ENCODE peak calls at places on chromosomes 13 and 19, in ten cellular contexts. N is omental fat pad, T is A549, E is WTC11, V is astrocyte, L is bronchial epithelial cell, F is tibial nerve, W is lower leg skin, H is mammary epithelial cell, A is cardiac fibroblast. X is an unnamed sample.

GRCh38 chr13:69654392-69654791 is 453.2 kb upstream of the ATXN8OS start:
- DNase-seq in F (no peak), H (no peak), L (no peak), W (no peak), V (no peak), T (no peak), N (no peak), A (no peak), E (no peak), X (no peak)

GRCh38 chr13:92590503-92590908 is 636.1 kb upstream of the GPC6 start:
- DNase-seq in N (no peak), E (no peak), W (no peak), A (peak), T (no peak), H (no peak), F (no peak), V (peak), L (peak), X (no peak)

GRCh38 chr13:49246850-49247721 is 639 bp upstream of the CDADC1 start:
- DNase-seq in L (no peak), A (no peak), N (no peak), E (no peak), W (no peak), V (no peak), T (no peak), F (no peak), H (no peak), X (no peak)

GRCh38 chr13:113897161-113897560 is 33.3 kb upstream of the GAS6 start:
- DNase-seq in N (peak), V (peak), L (peak), H (peak), A (peak), W (no peak), F (no peak), E (no peak), T (peak), X (no peak)

GRCh38 chr19:38389101-38389925 is 816 bp downstream of the SPRED3 start:
- DNase-seq in E (peak), N (no peak), F (no peak), A (peak), H (peak), V (peak), W (no peak), T (peak), L (peak), X (no peak)

GRCh38 chr19:2044709-2045500 is 6.1 kb downstream of the MKNK2 start:
- DNase-seq in L (no peak), N (no peak), A (no peak), E (no peak), H (no peak), W (peak), F (no peak), T (no peak), V (no peak), X (no peak)

GRCh38 chr13:40315416-40316064 is 350.9 kb downstream of the FOXO1 start:
- DNase-seq in E (no peak), F (no peak), H (peak), A (peak), V (no peak), W (no peak), T (no peak), N (no peak), L (peak), X (no peak)

GRCh38 chr19:6242677-6243076 is 37.1 kb downstream of the MLLT1 start:
- DNase-seq in V (no peak), L (no peak), H (no peak), F (no peak), E (no peak), N (no peak), W (no peak), A (no peak), T (no peak), X (no peak)

GRCh38 chr13:21079761-21080730 is 18.7 kb upstream of the LATS2 start:
- DNase-seq in N (no peak), V (peak), W (no peak), H (peak), T (no peak), L (peak), F (no peak), A (peak), E (no peak), X (no peak)

GRCh38 chr13:93230466-93230865 is 3.9 kb downstream of the GPC6 start:
- DNase-seq in F (no peak), T (no peak), E (no peak), L (peak), W (no peak), H (peak), V (peak), N (no peak), A (peak), X (no peak)

GRCh38 chr19:290539-291521 is at the start of gene PLPP2:
- DNase-seq in W (peak), V (no peak), H (peak), L (no peak), F (no peak), A (peak), N (no peak), T (peak), E (peak), X (peak)

GRCh38 chr13:107459430-107459829 is 755.9 kb downstream of the LIG4 start:
- DNase-seq in A (peak), H (no peak), W (no peak), T (no peak), L (no peak), V (peak), E (no peak), N (no peak), F (no peak), X (no peak)

GRCh38 chr13:35159041-35159440 is 217.0 kb downstream of the NBEA start:
- DNase-seq in T (no peak), F (no peak), L (no peak), W (no peak), N (no peak), E (no peak), A (no peak), V (no peak), H (no peak), X (no peak)

GRCh38 chr19:3593156-3593555 is 7.9 kb downstream of the GIPC3 start:
- DNase-seq in E (peak), H (no peak), A (no peak), W (no peak), F (no peak), V (no peak), N (no peak), L (no peak), T (no peak), X (no peak)
- TF ChIP-seq CTCF in E (no peak), H (no peak), A (no peak), W (no peak), F (no peak), V (no peak), N (no peak), L (no peak), T (no peak), X (no peak)

DNA sequence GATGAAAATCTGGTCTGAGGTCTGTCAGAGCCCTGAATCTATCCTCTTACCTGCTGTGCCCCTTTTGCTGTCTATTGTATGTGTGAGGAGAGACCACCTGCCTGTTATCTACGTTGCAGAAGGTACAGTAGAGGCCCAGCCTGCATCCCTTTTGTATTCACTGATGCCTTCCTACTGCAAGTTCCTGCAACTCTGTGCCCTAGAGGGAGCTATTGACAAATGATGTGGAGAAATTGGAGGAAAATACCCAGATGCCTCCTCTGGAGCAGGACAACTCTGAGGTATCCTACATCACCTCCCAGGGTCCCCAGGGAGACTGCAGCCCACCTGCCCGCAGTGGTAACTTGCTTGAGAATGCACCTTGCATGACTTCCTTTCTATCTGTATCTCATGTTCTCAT is 33.7 kb downstream of the SIAH3 start:
- DNase-seq in N (no peak), A (no peak), W (no peak), H (no peak), T (no peak), V (no peak), F (no peak), L (peak), E (no peak), X (no peak)
- TF ChIP-seq CTCF in N (no peak), A (no peak), W (no peak), H (peak), T (no peak), V (no peak), F (no peak), L (peak), E (no peak), X (no peak)

DNA sequence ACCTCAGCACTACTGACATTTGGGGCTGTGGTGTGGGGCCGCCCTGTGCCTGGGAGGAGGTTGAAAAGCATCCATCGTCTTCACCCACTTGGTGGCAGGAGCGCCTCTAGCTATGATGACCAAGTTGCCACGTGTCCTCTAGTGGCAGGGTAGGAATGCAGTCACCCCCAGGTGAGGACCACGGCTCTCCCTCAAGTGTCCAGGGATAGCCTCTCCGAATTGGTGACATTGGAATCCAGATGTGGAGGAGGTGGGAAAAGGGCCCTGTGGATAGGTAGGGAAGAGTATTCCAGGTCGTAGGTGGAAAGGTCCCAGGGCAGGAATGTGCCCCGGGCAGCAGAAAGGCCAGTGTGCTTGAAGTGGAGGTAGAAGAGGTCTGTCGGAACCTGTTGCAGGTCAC is 37.6 kb downstream of the ARHGEF18 start:
- DNase-seq in N (no peak), L (peak), W (no peak), E (peak), V (no peak), T (peak), F (no peak), A (no peak), H (no peak), X (no peak)
- TF ChIP-seq CTCF in N (no peak), L (peak), W (no peak), E (no peak), V (no peak), T (peak), F (no peak), A (no peak), H (peak), X (no peak)

DNA sequence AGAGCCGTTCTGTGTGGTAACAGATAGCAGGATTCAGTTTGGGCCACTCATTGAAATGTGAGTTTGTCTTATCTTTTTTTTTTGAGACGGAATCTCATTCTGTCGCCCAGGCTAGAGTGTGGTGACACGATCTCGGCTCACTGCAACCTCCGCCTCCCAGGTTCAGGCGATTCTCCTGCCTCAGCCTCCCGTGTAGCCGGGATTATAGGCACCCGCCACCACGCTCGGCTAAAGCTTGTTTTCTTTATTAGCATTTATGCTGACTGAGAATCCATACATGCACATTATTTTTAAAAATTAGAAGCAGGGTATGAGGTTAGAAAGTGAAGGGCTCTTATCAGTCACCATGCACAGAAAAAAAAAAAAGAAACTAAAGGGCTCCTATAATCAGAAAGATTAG is 11.6 kb downstream of the AP1M1 start:
- DNase-seq in F (no peak), A (no peak), W (no peak), H (no peak), T (no peak), E (no peak), V (no peak), L (no peak), N (no peak), X (no peak)
- TF ChIP-seq CTCF in F (no peak), A (no peak), W (no peak), H (no peak), T (no peak), E (no peak), V (no peak), L (no peak), N (no peak), X (no peak)

GRCh38 chr19:44785271-44785670 is 7.6 kb downstream of the CBLC start:
- DNase-seq in F (no peak), A (no peak), W (no peak), N (no peak), H (no peak), E (no peak), L (no peak), T (no peak), V (no peak), X (no peak)

GRCh38 chr19:44779150-44779549 is 1.5 kb downstream of the CBLC start:
- DNase-seq in L (no peak), E (no peak), H (no peak), V (no peak), A (no peak), T (no peak), N (no peak), F (no peak), W (no peak), X (no peak)

GRCh38 chr19:44783545-44783944 is 5.9 kb downstream of the CBLC start:
- DNase-seq in E (no peak), F (no peak), N (no peak), L (no peak), T (no peak), H (no peak), A (no peak), W (no peak), V (no peak), X (no peak)

GRCh38 chr19:44785993-44786392 is 8.3 kb downstream of the CBLC start:
- DNase-seq in L (no peak), H (no peak), N (no peak), W (no peak), F (no peak), A (no peak), V (no peak), T (no peak), E (no peak), X (no peak)

GRCh38 chr19:44782729-44783128 is 5.0 kb downstream of the CBLC start:
- DNase-seq in H (no peak), E (no peak), F (no peak), V (no peak), W (no peak), A (no peak), N (no peak), T (peak), L (no peak), X (no peak)
- TF ChIP-seq CTCF in H (no peak), E (no peak), F (no peak), V (no peak), W (no peak), A (peak), N (no peak), T (no peak), L (no peak), X (no peak)

GRCh38 chr19:49019242-49019932 is 2.5 kb upstream of the LHB start:
- DNase-seq in W (peak), H (peak), T (peak), A (peak), E (peak), V (no peak), F (no peak), N (peak), L (no peak), X (no peak)
- TF ChIP-seq CTCF in W (no peak), H (no peak), T (peak), A (no peak), E (no peak), V (no peak), F (no peak), N (no peak), L (peak), X (peak)

GRCh38 chr19:3528539-3529211 is 10.3 kb upstream of the TEKTIP1 start:
- DNase-seq in E (no peak), L (no peak), W (no peak), F (no peak), A (no peak), H (no peak), V (no peak), N (no peak), T (no peak), X (no peak)

GRCh38 chr19:3525052-3525451 is 13.9 kb upstream of the TEKTIP1 start:
- DNase-seq in V (no peak), F (no peak), E (no peak), T (no peak), A (no peak), W (no peak), L (no peak), H (no peak), N (no peak), X (no peak)

GRCh38 chr19:3528080-3528479 is 10.9 kb upstream of the TEKTIP1 start:
- DNase-seq in T (no peak), A (no peak), L (no peak), E (no peak), V (no peak), H (no peak), F (no peak), W (no peak), N (no peak), X (no peak)

GRCh38 chr19:3527250-3527910 is 11.6 kb upstream of the TEKTIP1 start:
- DNase-seq in T (no peak), L (no peak), F (no peak), E (no peak), V (no peak), A (no peak), H (no peak), N (no peak), W (no peak), X (no peak)

DNA sequence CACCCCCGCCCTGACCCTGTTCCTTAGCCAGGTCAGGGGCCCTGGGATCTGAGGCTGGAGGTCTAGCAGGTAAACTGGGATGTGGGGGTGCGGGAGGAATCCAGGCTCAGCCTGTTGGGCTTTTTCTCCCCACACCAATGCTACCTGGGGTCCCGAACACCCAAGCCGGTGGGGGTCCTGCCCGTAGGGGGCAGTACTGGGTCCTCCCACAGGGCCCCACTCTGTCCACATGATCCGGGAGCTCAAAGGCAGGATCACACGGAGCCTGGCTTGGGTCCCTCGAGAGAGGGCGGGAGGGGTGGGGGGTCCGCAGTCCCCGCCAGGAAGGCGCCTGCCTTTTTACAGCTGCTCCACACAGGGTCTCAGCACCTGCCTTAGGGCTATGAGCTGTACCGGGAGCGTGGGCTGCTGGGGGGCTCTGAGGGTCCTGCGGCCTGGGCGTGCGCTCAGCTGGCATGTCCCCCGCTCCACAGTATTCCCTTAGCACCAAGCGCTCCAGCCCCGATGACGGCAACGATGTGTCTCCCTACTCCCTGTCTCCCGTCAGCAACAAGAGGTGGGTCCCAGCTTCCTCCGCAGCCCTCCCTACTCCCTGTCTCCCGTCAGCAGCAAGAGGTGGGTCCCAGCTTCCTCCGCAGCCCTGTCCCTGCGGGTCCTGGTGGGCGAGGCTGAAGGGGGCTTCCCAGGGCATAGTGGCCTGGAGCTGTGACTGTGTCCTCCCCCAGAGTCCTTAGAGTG is 12.3 kb upstream of the TEKTIP1 start:
- DNase-seq in T (no peak), N (no peak), A (no peak), H (no peak), F (no peak), W (no peak), E (no peak), L (no peak), V (no peak), X (no peak)
- TF ChIP-seq CTCF in T (no peak), N (no peak), A (peak), H (no peak), F (no peak), W (no peak), E (peak), L (peak), V (no peak), X (peak)

DNA sequence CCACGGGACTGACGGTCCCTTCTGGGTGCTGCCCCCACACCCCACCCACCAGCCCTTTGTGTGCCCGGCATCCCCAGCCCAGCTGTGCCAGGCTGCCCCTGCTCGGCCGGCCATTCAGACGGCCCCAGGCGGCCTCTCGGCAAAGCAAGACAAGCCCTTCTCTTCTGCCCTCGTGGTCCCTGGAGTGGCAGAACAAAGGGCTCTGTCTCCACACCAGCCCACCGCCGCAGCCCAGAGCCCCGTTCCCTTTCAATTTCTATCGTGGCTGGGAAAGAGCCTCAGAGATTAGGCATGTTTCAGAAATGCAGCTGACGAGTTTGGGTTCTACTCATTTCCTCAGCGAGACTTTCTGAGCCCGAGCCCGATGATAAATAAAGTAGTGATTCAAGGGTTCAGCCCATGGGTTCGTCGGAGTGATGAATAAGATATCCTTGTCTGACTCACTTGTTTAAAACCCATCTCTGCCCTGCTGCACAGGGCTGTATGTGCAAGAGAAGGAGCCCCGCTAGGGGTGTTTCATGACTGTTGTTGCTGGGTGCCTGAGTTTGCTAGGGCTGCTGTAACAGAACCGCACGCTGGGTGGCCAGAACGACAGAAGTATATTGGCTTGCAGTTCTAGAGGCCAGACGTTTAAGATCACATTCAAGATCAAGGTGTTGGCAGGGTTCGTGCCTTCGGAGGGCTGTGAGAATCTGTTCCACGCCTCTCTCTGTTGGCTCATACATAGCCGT is 4.3 kb downstream of the MYO9B start:
- DNase-seq in E (no peak), L (peak), W (peak), F (peak), V (peak), H (peak), T (peak), N (peak), A (peak), X (no peak)
- TF ChIP-seq CTCF in E (no peak), L (peak), W (peak), F (peak), V (peak), H (peak), T (peak), N (no peak), A (peak), X (no peak)

GRCh38 chr13:30453727-30454126 is 12.0 kb downstream of the HMGB1 start:
- DNase-seq in T (peak), E (no peak), H (no peak), A (no peak), W (no peak), N (no peak), V (no peak), F (no peak), L (peak), X (no peak)
- TF ChIP-seq CTCF in T (peak), E (no peak), H (peak), A (peak), W (no peak), N (no peak), V (peak), F (no peak), L (peak), X (peak)